ENCODE peak calls at places on chromosomes 6 and 20, in five cellular contexts. K, Z, N, D and L are unnamed samples.

GRCh38 chr6:156406099-156406498 is 371.1 kb upstream of the ARID1B start:
- DNase-seq in K (no peak), Z (peak; percentile 19), N (no peak), D (no peak), L (no peak)

GRCh38 chr6:46583711-46584110 is 68.9 kb downstream of the CYP39A1 start:
- DNase-seq in K (no peak), Z (no peak), N (no peak), D (no peak), L (no peak)

GRCh38 chr6:26457796-26458688 is at the start of gene BTN2A1:
- DNase-seq in K (peak; percentile 89), Z (peak; percentile 98), N (peak; percentile 71), D (peak; percentile 83), L (peak; percentile 92)

GRCh38 chr6:7811441-7811840 is 85.5 kb downstream of the BMP6 start:
- DNase-seq in K (no peak), Z (no peak), N (no peak), D (no peak), L (no peak)

GRCh38 chr6:15320683-15321082 is 74.8 kb downstream of the JARID2 start:
- DNase-seq in K (no peak), Z (no peak), N (no peak), D (no peak), L (no peak)

GRCh38 chr20:48921883-48922867 is 664 bp downstream of the ARFGEF2 start:
- DNase-seq in K (peak; percentile 30), Z (peak; percentile 74), N (no peak), D (no peak), L (peak; percentile 91)

GRCh38 chr20:38193586-38194105 is 28.6 kb upstream of the TGM2 start:
- DNase-seq in K (no peak), Z (no peak), N (no peak), D (no peak), L (no peak)

GRCh38 chr20:61924211-61924857 is 141.3 kb downstream of the TAF4 start:
- DNase-seq in K (no peak), Z (no peak), N (peak; percentile 38), D (no peak), L (no peak)

GRCh38 chr6:39280247-39280731 is 33.9 kb downstream of the KCNK17 start:
- DNase-seq in K (no peak), Z (no peak), N (no peak), D (no peak), L (no peak)

GRCh38 chr6:149600508-149600907 is 34.3 kb downstream of the GINM1 start:
- DNase-seq in K (no peak), Z (no peak), N (no peak), D (no peak), L (no peak)

GRCh38 chr6:55433446-55434130 is 106.3 kb downstream of the GFRAL start:
- DNase-seq in K (no peak), Z (peak; percentile 29), N (no peak), D (no peak), L (no peak)

GRCh38 chr20:39036011-39036410 is 73.9 kb downstream of the DHX35 start:
- DNase-seq in K (no peak), Z (no peak), N (no peak), D (no peak), L (no peak)

GRCh38 chr6:136103763-136104311 is 146.3 kb downstream of the MTFR2 start:
- DNase-seq in K (no peak), Z (peak; percentile 43), N (peak; percentile 48), D (no peak), L (peak; percentile 91)

GRCh38 chr20:57787969-57788781 is 78.4 kb upstream of the PMEPA1 start:
- DNase-seq in K (no peak), Z (no peak), N (no peak), D (no peak), L (no peak)

GRCh38 chr6:39646751-39647420 is 78.3 kb downstream of the KIF6 start:
- DNase-seq in K (no peak), Z (no peak), N (no peak), D (no peak), L (no peak)

GRCh38 chr20:32333988-32334885 is 23.9 kb upstream of the ASXL1 start:
- DNase-seq in K (no peak), Z (no peak), N (no peak), D (no peak), L (no peak)

GRCh38 chr20:59832406-59833156 is 100.9 kb downstream of the SYCP2 start:
- DNase-seq in K (no peak), Z (no peak), N (peak; percentile 22), D (no peak), L (no peak)

GRCh38 chr6:31710490-31711219 is 4.0 kb downstream of the LY6G6F start:
- DNase-seq in K (no peak), Z (no peak), N (no peak), D (no peak), L (no peak)

GRCh38 chr6:21791596-21791995 is 198.0 kb downstream of the SOX4 start:
- DNase-seq in K (no peak), Z (no peak), N (no peak), D (no peak), L (no peak)

GRCh38 chr20:40313730-40314129 is 375.3 kb downstream of the MAFB start:
- DNase-seq in K (no peak), Z (no peak), N (no peak), D (no peak), L (no peak)

GRCh38 chr6:38172739-38173415 is 353.4 kb downstream of the ZFAND3 start:
- DNase-seq in K (no peak), Z (no peak), N (no peak), D (no peak), L (no peak)
- TF ChIP-seq POLR2AphosphoS5 in K (no peak), Z (no peak), N (no peak), D (no peak), L (no peak)

DNA sequence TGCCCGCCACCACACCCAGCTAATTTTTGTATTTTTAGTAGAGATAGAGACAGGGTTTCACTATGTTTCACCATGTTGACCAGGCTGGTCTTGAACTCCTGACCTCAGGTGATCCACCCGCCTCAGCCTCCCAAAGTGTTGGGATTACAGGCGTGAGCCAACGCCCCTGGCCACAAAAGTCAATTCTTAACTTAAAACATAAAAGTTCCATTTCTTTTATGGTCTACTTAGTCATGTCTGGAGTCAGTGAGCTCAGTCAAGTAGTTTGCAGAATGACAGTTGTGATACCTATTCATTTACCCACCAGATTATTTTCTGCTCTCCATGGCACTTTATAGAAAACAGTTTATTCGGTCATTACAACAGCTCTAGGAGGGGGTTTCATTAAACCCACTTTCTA is 103.1 kb upstream of the ESR1 start:
- DNase-seq in K (no peak), Z (no peak), N (no peak), D (no peak), L (no peak)
- H3K4me1 ChIP-seq in K (no peaks in the 10 kb centered on the region), Z (no peaks in the 10 kb centered on the region), N (no peaks in the 10 kb centered on the region), D (no peaks in the 10 kb centered on the region), L (peaks cover 24% of the 10 kb centered on the region)

GRCh38 chr20:3751664-3752385 is 15.7 kb downstream of the ADISSP start:
- DNase-seq in K (no peak), Z (peak; percentile 83), N (peak; percentile 89), D (no peak), L (no peak)

GRCh38 chr20:3751284-3751663 is 16.3 kb downstream of the ADISSP start:
- DNase-seq in K (no peak), Z (peak; percentile 58), N (no peak), D (no peak), L (no peak)

GRCh38 chr20:3753501-3754257 is 13.9 kb downstream of the ADISSP start:
- DNase-seq in K (no peak), Z (no peak), N (no peak), D (no peak), L (no peak)

GRCh38 chr20:3753098-3753497 is 14.5 kb downstream of the ADISSP start:
- DNase-seq in K (peak; percentile 32), Z (peak; percentile 91), N (peak; percentile 84), D (no peak), L (no peak)

DNA sequence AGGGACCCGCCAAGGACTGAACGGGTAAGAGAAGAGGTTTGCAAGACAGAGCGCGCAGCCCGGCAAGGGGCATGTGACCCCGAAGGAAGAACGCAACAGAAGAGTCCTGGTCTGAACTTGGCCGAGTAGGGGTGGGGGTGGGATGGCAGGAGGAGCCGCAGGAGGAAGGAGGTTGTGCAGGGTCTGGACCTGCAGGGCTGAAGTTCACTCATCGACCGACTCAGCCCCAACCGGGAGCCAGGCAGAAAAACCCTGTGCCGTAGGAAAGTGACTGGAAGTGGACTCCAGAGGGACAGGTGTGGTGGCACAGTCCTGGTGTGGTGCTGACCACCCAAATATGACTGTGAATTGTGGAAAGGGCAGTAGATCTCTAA is 15.2 kb downstream of the ADISSP start:
- DNase-seq in K (no peak), Z (no peak), N (no peak), D (no peak), L (no peak)
- H3K27ac ChIP-seq in K (no peak overlapping the region), Z (no peak overlapping the region), N (no peak overlapping the region), D (no peak overlapping the region), L (no peak overlapping the region)

GRCh38 chr20:23609486-23610109 is 3.9 kb upstream of the CST9 start:
- DNase-seq in K (no peak), Z (no peak), N (no peak), D (no peak), L (no peak)
- TF ChIP-seq POLR2AphosphoS5 in K (no peak), Z (no peak), N (no peak), D (no peak), L (no peak)

DNA sequence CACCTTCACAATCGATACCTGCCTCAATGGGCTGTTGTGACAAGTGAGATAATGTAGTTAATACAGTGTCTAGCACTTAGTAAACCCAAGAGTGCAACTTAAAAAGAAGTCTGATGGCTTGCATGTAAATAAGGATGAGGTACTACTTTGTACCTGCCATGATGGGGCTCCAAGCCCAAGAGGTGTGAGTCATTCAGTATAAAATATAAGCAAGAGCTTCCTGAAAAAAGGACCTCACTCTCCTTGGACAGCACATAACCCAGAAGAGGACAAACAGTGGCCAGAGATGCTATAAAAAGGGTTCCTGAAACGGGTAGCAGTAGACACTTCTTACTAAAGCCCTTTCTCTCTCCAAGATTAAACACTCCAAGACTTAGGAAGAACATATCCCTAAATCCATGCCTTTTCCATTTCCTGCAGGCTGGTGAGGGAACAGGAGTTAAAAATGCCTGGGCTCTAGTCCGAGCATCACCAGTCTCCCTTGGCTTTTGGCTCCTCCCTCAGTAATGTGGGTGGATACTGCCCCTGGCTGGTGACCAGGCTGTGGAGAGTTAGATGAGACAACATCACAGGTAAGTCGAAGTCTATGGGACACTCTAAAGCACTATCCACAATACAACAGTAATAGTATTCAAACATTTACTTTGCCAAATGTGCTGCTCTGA is 4.2 kb downstream of the UBE2V1 start:
- DNase-seq in K (no peak), Z (peak; percentile 44), N (no peak), D (no peak), L (no peak)
- H3K4me1 ChIP-seq in K (peaks cover 21% of the 10 kb centered on the region), Z (peaks cover 48% of the 10 kb centered on the region), N (peaks cover 7% of the 10 kb centered on the region), D (peaks cover 66% of the 10 kb centered on the region), L (peaks cover 70% of the 10 kb centered on the region)

GRCh38 chr6:87899499-87900147 is 148.0 kb upstream of the SPACA1 start:
- DNase-seq in K (no peak), Z (no peak), N (no peak), D (no peak), L (no peak)
- H3K27ac ChIP-seq in K (no peak overlapping the region), Z (no peak overlapping the region), N (no peak overlapping the region), D (no peak overlapping the region), L (no peak overlapping the region)

GRCh38 chr6:141635621-141636020 is 497.1 kb upstream of the GJE1 start:
- DNase-seq in K (no peak), Z (no peak), N (no peak), D (no peak), L (no peak)
- TF ChIP-seq POLR2AphosphoS5 in K (no peak), Z (no peak), N (no peak), D (no peak), L (no peak)